ENCODE peak calls at places on chromosomes 3 and 15, in five cellular contexts. One of them, this sample, is unnamed.

GRCh38 chr15:50247819-50248650 is 17.5 kb downstream of the HDC start:
- DNase-seq in esophagus squamous epithelium: no peak
- DNase-seq in HCT116: no peak
- DNase-seq in colonic mucosa: no peak
- DNase-seq in AG10803: no peak
- DNase-seq in this sample: no peak

GRCh38 chr3:174439621-174440349 is 419.3 kb upstream of the NAALADL2 start:
- DNase-seq in colonic mucosa: peak; percentile 32
- DNase-seq in esophagus squamous epithelium: no peak
- DNase-seq in AG10803: peak; percentile 100
- DNase-seq in HCT116: peak; percentile 91
- DNase-seq in this sample: peak; percentile 96

GRCh38 chr15:41233367-41233771 is 2.3 kb downstream of the CHP1 start:
- DNase-seq in AG10803: peak; percentile 77
- DNase-seq in esophagus squamous epithelium: no peak
- DNase-seq in HCT116: no peak
- DNase-seq in colonic mucosa: no peak
- DNase-seq in this sample: peak; percentile 71

GRCh38 chr15:81176291-81176893 is 20.3 kb upstream of the IL16 start:
- DNase-seq in HCT116: no peak
- DNase-seq in colonic mucosa: peak; percentile 27
- DNase-seq in esophagus squamous epithelium: no peak
- DNase-seq in AG10803: no peak
- DNase-seq in this sample: no peak

GRCh38 chr3:124276163-124276862 is 284.4 kb upstream of the ROPN1 start:
- DNase-seq in colonic mucosa: no peak
- DNase-seq in AG10803: no peak
- DNase-seq in esophagus squamous epithelium: no peak
- DNase-seq in HCT116: no peak
- DNase-seq in this sample: no peak

GRCh38 chr15:82832601-82833209 is 23.3 kb downstream of the WHAMM start:
- DNase-seq in AG10803: peak; percentile 87
- DNase-seq in esophagus squamous epithelium: no peak
- DNase-seq in colonic mucosa: no peak
- DNase-seq in HCT116: peak; percentile 64
- DNase-seq in this sample: peak; percentile 77

GRCh38 chr15:68553994-68554715 is 24.6 kb upstream of the CORO2B start:
- DNase-seq in colonic mucosa: peak; percentile 77
- DNase-seq in AG10803: peak; percentile 46
- DNase-seq in esophagus squamous epithelium: no peak
- DNase-seq in HCT116: peak; percentile 54
- DNase-seq in this sample: peak; percentile 76

GRCh38 chr3:12300137-12300536 is 11.3 kb downstream of the PPARG start:
- DNase-seq in colonic mucosa: no peak
- DNase-seq in esophagus squamous epithelium: no peak
- DNase-seq in AG10803: no peak
- DNase-seq in HCT116: peak; percentile 70
- DNase-seq in this sample: no peak

GRCh38 chr3:97720417-97720816 is 44.1 kb upstream of the ARL6 start:
- DNase-seq in esophagus squamous epithelium: no peak
- DNase-seq in HCT116: no peak
- DNase-seq in colonic mucosa: no peak
- DNase-seq in AG10803: peak; percentile 1
- DNase-seq in this sample: no peak

GRCh38 chr3:46422617-46423016 is 15.6 kb downstream of the CCRL2 start:
- DNase-seq in HCT116: no peak
- DNase-seq in AG10803: no peak
- DNase-seq in esophagus squamous epithelium: no peak
- DNase-seq in colonic mucosa: no peak
- DNase-seq in this sample: no peak

GRCh38 chr15:90680371-90680935 is 36.7 kb upstream of the BLM start:
- DNase-seq in HCT116: no peak
- DNase-seq in esophagus squamous epithelium: no peak
- DNase-seq in colonic mucosa: no peak
- DNase-seq in AG10803: peak; percentile 96
- DNase-seq in this sample: peak; percentile 95

GRCh38 chr15:80159811-80160569 is 7.2 kb downstream of the FAH start:
- DNase-seq in HCT116: no peak
- DNase-seq in AG10803: no peak
- DNase-seq in esophagus squamous epithelium: no peak
- DNase-seq in colonic mucosa: no peak
- DNase-seq in this sample: peak; percentile 19

GRCh38 chr3:53068176-53068575 is 22.3 kb upstream of the SFMBT1 start:
- DNase-seq in esophagus squamous epithelium: no peak
- DNase-seq in HCT116: no peak
- DNase-seq in AG10803: no peak
- DNase-seq in colonic mucosa: no peak
- DNase-seq in this sample: no peak

GRCh38 chr3:20648294-20648693 is 462.3 kb upstream of the SGO1 start:
- DNase-seq in AG10803: peak; percentile 92
- DNase-seq in colonic mucosa: no peak
- DNase-seq in esophagus squamous epithelium: no peak
- DNase-seq in HCT116: no peak
- DNase-seq in this sample: peak; percentile 82

GRCh38 chr3:33395900-33396299 is 44.3 kb downstream of the UBP1 start:
- DNase-seq in HCT116: no peak
- DNase-seq in colonic mucosa: no peak
- DNase-seq in AG10803: no peak
- DNase-seq in esophagus squamous epithelium: no peak
- DNase-seq in this sample: no peak

GRCh38 chr15:44188810-44189209 is 6.3 kb downstream of the FRMD5 start:
- DNase-seq in colonic mucosa: no peak
- DNase-seq in esophagus squamous epithelium: no peak
- DNase-seq in AG10803: no peak
- DNase-seq in HCT116: no peak
- DNase-seq in this sample: no peak

GRCh38 chr15:48803877-48804276 is 7.0 kb downstream of the CEP152 start:
- DNase-seq in AG10803: no peak
- DNase-seq in HCT116: no peak
- DNase-seq in colonic mucosa: no peak
- DNase-seq in esophagus squamous epithelium: no peak
- DNase-seq in this sample: no peak

GRCh38 chr3:148981236-148981635 is 10.1 kb upstream of the GYG1 start:
- DNase-seq in AG10803: no peak
- DNase-seq in HCT116: no peak
- DNase-seq in esophagus squamous epithelium: no peak
- DNase-seq in colonic mucosa: no peak
- DNase-seq in this sample: no peak

GRCh38 chr3:101243285-101244211 is 76.8 kb downstream of the IMPG2 start:
- DNase-seq in esophagus squamous epithelium: no peak
- DNase-seq in colonic mucosa: no peak
- DNase-seq in HCT116: no peak
- DNase-seq in AG10803: peak; percentile 89
- DNase-seq in this sample: peak; percentile 4

GRCh38 chr3:188574885-188575284 is 420.9 kb downstream of the LPP start:
- DNase-seq in colonic mucosa: no peak
- DNase-seq in esophagus squamous epithelium: no peak
- DNase-seq in AG10803: no peak
- DNase-seq in HCT116: no peak
- DNase-seq in this sample: no peak

GRCh38 chr3:182606905-182607504 is 186.3 kb upstream of the ATP11B start:
- DNase-seq in AG10803: no peak
- DNase-seq in HCT116: no peak
- DNase-seq in colonic mucosa: no peak
- DNase-seq in esophagus squamous epithelium: no peak
- DNase-seq in this sample: no peak

GRCh38 chr15:76347507-76348055 is 11.0 kb downstream of the ISL2 start:
- DNase-seq in AG10803: no peak
- DNase-seq in HCT116: no peak
- DNase-seq in colonic mucosa: no peak
- DNase-seq in esophagus squamous epithelium: no peak
- DNase-seq in this sample: no peak

GRCh38 chr15:90903733-90904536 is 833 bp downstream of the MAN2A2 start:
- DNase-seq in colonic mucosa: peak; percentile 41
- DNase-seq in AG10803: no peak
- DNase-seq in HCT116: no peak
- DNase-seq in esophagus squamous epithelium: no peak
- DNase-seq in this sample: no peak

GRCh38 chr3:119194237-119195150 is 21.1 kb downstream of the UPK1B start:
- DNase-seq in colonic mucosa: no peak
- DNase-seq in esophagus squamous epithelium: no peak
- DNase-seq in AG10803: peak; percentile 43
- DNase-seq in HCT116: no peak
- DNase-seq in this sample: no peak

GRCh38 chr15:89928421-89928820 is 15.7 kb upstream of the ARPIN start:
- DNase-seq in colonic mucosa: no peak
- DNase-seq in esophagus squamous epithelium: no peak
- DNase-seq in HCT116: no peak
- DNase-seq in AG10803: no peak
- DNase-seq in this sample: no peak

GRCh38 chr3:170179444-170179843 is 2.1 kb downstream of the PHC3 start:
- DNase-seq in AG10803: no peak
- DNase-seq in colonic mucosa: no peak
- DNase-seq in esophagus squamous epithelium: no peak
- DNase-seq in HCT116: no peak
- DNase-seq in this sample: peak; percentile 3
- H3K4me3 ChIP-seq in AG10803: peak overlapping the region; percentile 77
- H3K4me3 ChIP-seq in colonic mucosa: peak overlapping the region; percentile 86
- H3K4me3 ChIP-seq in esophagus squamous epithelium: peak overlapping the region; percentile 77
- H3K4me3 ChIP-seq in HCT116: no peak overlapping the region
- H3K4me3 ChIP-seq in this sample: peak overlapping the region; percentile 76

GRCh38 chr3:28502555-28502954 is 153.9 kb upstream of the AZI2 start:
- DNase-seq in HCT116: no peak
- DNase-seq in esophagus squamous epithelium: no peak
- DNase-seq in AG10803: no peak
- DNase-seq in colonic mucosa: no peak
- DNase-seq in this sample: no peak
- TF ChIP-seq CTCF in HCT116: no peak
- TF ChIP-seq CTCF in esophagus squamous epithelium: no peak
- TF ChIP-seq CTCF in AG10803: no peak
- TF ChIP-seq CTCF in colonic mucosa: no peak
- TF ChIP-seq CTCF in this sample: no peak

GRCh38 chr3:18443670-18444596 is 18.8 kb upstream of the SATB1 start:
- DNase-seq in AG10803: no peak
- DNase-seq in esophagus squamous epithelium: no peak
- DNase-seq in colonic mucosa: peak; percentile 43
- DNase-seq in HCT116: no peak
- DNase-seq in this sample: no peak

GRCh38 chr3:18445421-18446066 is 20.4 kb upstream of the SATB1 start:
- DNase-seq in HCT116: no peak
- DNase-seq in colonic mucosa: peak; percentile 41
- DNase-seq in esophagus squamous epithelium: no peak
- DNase-seq in AG10803: no peak
- DNase-seq in this sample: no peak

GRCh38 chr3:18447720-18448119 is 22.6 kb upstream of the SATB1 start:
- DNase-seq in HCT116: no peak
- DNase-seq in esophagus squamous epithelium: no peak
- DNase-seq in AG10803: no peak
- DNase-seq in colonic mucosa: no peak
- DNase-seq in this sample: no peak

GRCh38 chr3:18444597-18445420 is 19.7 kb upstream of the SATB1 start:
- DNase-seq in HCT116: no peak
- DNase-seq in colonic mucosa: peak; percentile 67
- DNase-seq in esophagus squamous epithelium: no peak
- DNase-seq in AG10803: peak; percentile 52
- DNase-seq in this sample: peak; percentile 34

GRCh38 chr3:18446067-18446793 is 21.1 kb upstream of the SATB1 start:
- DNase-seq in AG10803: no peak
- DNase-seq in HCT116: no peak
- DNase-seq in esophagus squamous epithelium: no peak
- DNase-seq in colonic mucosa: peak; percentile 24
- DNase-seq in this sample: no peak
- H3K4me3 ChIP-seq in AG10803: no peak overlapping the region
- H3K4me3 ChIP-seq in HCT116: no peak overlapping the region
- H3K4me3 ChIP-seq in esophagus squamous epithelium: no peak overlapping the region
- H3K4me3 ChIP-seq in colonic mucosa: no peak overlapping the region
- H3K4me3 ChIP-seq in this sample: no peak overlapping the region

GRCh38 chr3:78204977-78205376 is 1165.1 kb downstream of the ROBO2 start:
- DNase-seq in HCT116: no peak
- DNase-seq in AG10803: peak; percentile 19
- DNase-seq in colonic mucosa: no peak
- DNase-seq in esophagus squamous epithelium: no peak
- DNase-seq in this sample: peak; percentile 78
- TF ChIP-seq CTCF in HCT116: no peak
- TF ChIP-seq CTCF in AG10803: no peak
- TF ChIP-seq CTCF in colonic mucosa: no peak
- TF ChIP-seq CTCF in esophagus squamous epithelium: no peak
- TF ChIP-seq CTCF in this sample: no peak

GRCh38 chr3:29757054-29757777 is 476.3 kb downstream of the RBMS3 start:
- DNase-seq in AG10803: peak; percentile 27
- DNase-seq in esophagus squamous epithelium: no peak
- DNase-seq in HCT116: no peak
- DNase-seq in colonic mucosa: no peak
- DNase-seq in this sample: peak; percentile 60

GRCh38 chr3:29758108-29759020 is 477.5 kb downstream of the RBMS3 start:
- DNase-seq in HCT116: no peak
- DNase-seq in AG10803: peak; percentile 92
- DNase-seq in esophagus squamous epithelium: no peak
- DNase-seq in colonic mucosa: no peak
- DNase-seq in this sample: peak; percentile 93

GRCh38 chr3:29759443-29760033 is 478.7 kb downstream of the RBMS3 start:
- DNase-seq in colonic mucosa: no peak
- DNase-seq in esophagus squamous epithelium: no peak
- DNase-seq in AG10803: peak; percentile 69
- DNase-seq in HCT116: no peak
- DNase-seq in this sample: peak; percentile 73

GRCh38 chr3:29755416-29755815 is 474.5 kb downstream of the RBMS3 start:
- DNase-seq in colonic mucosa: no peak
- DNase-seq in HCT116: no peak
- DNase-seq in esophagus squamous epithelium: no peak
- DNase-seq in AG10803: peak; percentile 16
- DNase-seq in this sample: no peak

GRCh38 chr3:29759021-29759359 is 478.1 kb downstream of the RBMS3 start:
- DNase-seq in colonic mucosa: no peak
- DNase-seq in esophagus squamous epithelium: no peak
- DNase-seq in AG10803: no peak
- DNase-seq in HCT116: no peak
- DNase-seq in this sample: no peak
- H3K4me3 ChIP-seq in colonic mucosa: no peak overlapping the region
- H3K4me3 ChIP-seq in esophagus squamous epithelium: no peak overlapping the region
- H3K4me3 ChIP-seq in AG10803: no peak overlapping the region
- H3K4me3 ChIP-seq in HCT116: no peak overlapping the region
- H3K4me3 ChIP-seq in this sample: no peak overlapping the region

DNA sequence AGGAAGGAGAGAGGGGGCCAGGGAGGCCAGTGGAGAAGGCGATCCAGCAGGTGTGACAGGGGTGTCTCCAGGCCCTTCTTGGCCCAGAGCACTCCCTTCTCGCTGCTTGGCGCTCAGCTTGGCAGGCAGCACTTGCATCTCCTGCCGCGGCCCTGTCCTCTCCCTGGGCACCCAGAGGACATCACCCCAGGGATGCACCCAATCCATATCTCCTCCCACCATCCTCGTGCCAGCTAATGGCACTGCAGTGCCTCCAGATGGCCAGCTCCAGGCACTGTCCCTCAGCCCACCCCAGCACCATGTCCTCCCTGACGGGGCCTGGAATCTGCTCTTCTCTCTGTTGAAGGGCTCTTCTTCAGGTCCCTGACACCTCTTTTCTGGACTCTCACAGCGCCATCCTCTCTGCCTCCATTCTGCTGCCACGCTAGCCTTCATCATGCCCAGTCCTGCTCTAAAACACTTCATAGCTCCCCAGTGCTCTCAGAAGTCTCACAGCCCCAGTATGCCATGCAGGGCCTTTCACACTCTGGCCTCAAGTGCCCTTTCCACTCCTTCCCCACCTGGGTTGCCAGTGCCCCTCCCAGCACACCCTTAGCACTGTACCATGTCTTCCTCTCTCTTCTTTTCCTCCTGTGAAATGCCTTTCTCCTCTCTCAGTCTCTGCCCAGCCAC is 106.8 kb upstream of the SLC6A11 start:
- DNase-seq in HCT116: no peak
- DNase-seq in AG10803: no peak
- DNase-seq in colonic mucosa: no peak
- DNase-seq in esophagus squamous epithelium: no peak
- DNase-seq in this sample: no peak
- TF ChIP-seq CTCF in HCT116: no peak
- TF ChIP-seq CTCF in AG10803: no peak
- TF ChIP-seq CTCF in colonic mucosa: no peak
- TF ChIP-seq CTCF in esophagus squamous epithelium: no peak
- TF ChIP-seq CTCF in this sample: no peak

GRCh38 chr15:70141376-70142071 is 43.8 kb upstream of the TLE3 start:
- DNase-seq in AG10803: no peak
- DNase-seq in HCT116: no peak
- DNase-seq in esophagus squamous epithelium: no peak
- DNase-seq in colonic mucosa: no peak
- DNase-seq in this sample: no peak
- H3K4me3 ChIP-seq in AG10803: peak overlapping the region; percentile 22
- H3K4me3 ChIP-seq in HCT116: no peak overlapping the region
- H3K4me3 ChIP-seq in esophagus squamous epithelium: no peak overlapping the region
- H3K4me3 ChIP-seq in colonic mucosa: no peak overlapping the region
- H3K4me3 ChIP-seq in this sample: no peak overlapping the region